ENCODE peak calls at places on chromosomes 1 and 21, in four cellular contexts. G is A549, H is K562, L is endothelial cell of umbilical vein. I is an unnamed sample.
A peak's percentile ranks its signal among the peaks of the same experiment; 100 is the strongest.

GRCh38 chr21:44298301-44298700 is 1.6 kb upstream of the PFKL start:
- DNase-seq in G (no peak), H (peak; percentile 24), L (no peak), I (no peak)

GRCh38 chr1:163820190-163820589 is 498.4 kb downstream of the NUF2 start:
- DNase-seq in G (no peak), H (no peak), L (no peak), I (no peak)

GRCh38 chr1:91783423-91784162 is 102.4 kb downstream of the TGFBR3 start:
- DNase-seq in G (no peak), H (no peak), L (peak; percentile 87), I (no peak)

GRCh38 chr1:216805233-216805632 is 82.0 kb upstream of the ESRRG start:
- DNase-seq in G (no peak), H (no peak), L (no peak), I (no peak)

GRCh38 chr1:17802164-17802563 is 47.0 kb downstream of the ACTL8 start:
- DNase-seq in G (no peak), H (no peak), L (no peak), I (no peak)

GRCh38 chr1:87973901-87974300 is 645.2 kb downstream of the LMO4 start:
- DNase-seq in G (no peak), H (no peak), L (no peak), I (no peak)

GRCh38 chr1:96927125-96927524 is 205.5 kb downstream of the PTBP2 start:
- DNase-seq in G (no peak), H (no peak), L (no peak), I (no peak)

GRCh38 chr1:164707868-164708331 is 148.9 kb downstream of the PBX1 start:
- DNase-seq in G (peak; percentile 8), H (peak; percentile 16), L (peak; percentile 16), I (no peak)

GRCh38 chr1:153763365-153764225 is 11.6 kb upstream of the SLC27A3 start:
- DNase-seq in G (no peak), H (no peak), L (peak; percentile 87), I (no peak)

GRCh38 chr1:206608108-206608698 is 4.1 kb downstream of the EIF2D start:
- DNase-seq in G (peak; percentile 53), H (peak; percentile 68), L (peak; percentile 36), I (peak; percentile 62)

GRCh38 chr1:229383188-229383587 is 40.3 kb upstream of the CCSAP start:
- DNase-seq in G (no peak), H (no peak), L (no peak), I (no peak)

GRCh38 chr1:214451591-214451990 is 99.8 kb downstream of the PTPN14 start:
- DNase-seq in G (no peak), H (no peak), L (no peak), I (no peak)

GRCh38 chr1:97145321-97145956 is 423.9 kb downstream of the PTBP2 start:
- DNase-seq in G (no peak), H (no peak), L (peak; percentile 88), I (no peak)

GRCh38 chr1:15090373-15090772 is 63.2 kb upstream of the TMEM51 start:
- DNase-seq in G (no peak), H (no peak), L (peak; percentile 57), I (no peak)

GRCh38 chr1:92755541-92756351 is 29.2 kb downstream of the EVI5 start:
- DNase-seq in G (no peak), H (no peak), L (no peak), I (no peak)

GRCh38 chr1:98210563-98210962 is 289.7 kb upstream of the DPYD start:
- DNase-seq in G (no peak), H (no peak), L (no peak), I (no peak)

GRCh38 chr1:96487404-96487803 is 234.2 kb upstream of the PTBP2 start:
- DNase-seq in G (no peak), H (no peak), L (peak; percentile 65), I (peak; percentile 23)

GRCh38 chr1:156590326-156591180 is 1.0 kb upstream of the NAXE start:
- DNase-seq in G (no peak), H (no peak), L (no peak), I (no peak)

GRCh38 chr1:156591181-156591431 is 470 bp upstream of the NAXE start:
- DNase-seq in G (no peak), H (no peak), L (no peak), I (no peak)

GRCh38 chr1:156592158-156592909 is 758 bp downstream of the NAXE start:
- DNase-seq in G (no peak), H (peak; percentile 41), L (peak; percentile 7), I (no peak)

GRCh38 chr1:156592910-156593732 is 1.5 kb downstream of the NAXE start:
- DNase-seq in G (no peak), H (no peak), L (peak; percentile 86), I (no peak)

DNA sequence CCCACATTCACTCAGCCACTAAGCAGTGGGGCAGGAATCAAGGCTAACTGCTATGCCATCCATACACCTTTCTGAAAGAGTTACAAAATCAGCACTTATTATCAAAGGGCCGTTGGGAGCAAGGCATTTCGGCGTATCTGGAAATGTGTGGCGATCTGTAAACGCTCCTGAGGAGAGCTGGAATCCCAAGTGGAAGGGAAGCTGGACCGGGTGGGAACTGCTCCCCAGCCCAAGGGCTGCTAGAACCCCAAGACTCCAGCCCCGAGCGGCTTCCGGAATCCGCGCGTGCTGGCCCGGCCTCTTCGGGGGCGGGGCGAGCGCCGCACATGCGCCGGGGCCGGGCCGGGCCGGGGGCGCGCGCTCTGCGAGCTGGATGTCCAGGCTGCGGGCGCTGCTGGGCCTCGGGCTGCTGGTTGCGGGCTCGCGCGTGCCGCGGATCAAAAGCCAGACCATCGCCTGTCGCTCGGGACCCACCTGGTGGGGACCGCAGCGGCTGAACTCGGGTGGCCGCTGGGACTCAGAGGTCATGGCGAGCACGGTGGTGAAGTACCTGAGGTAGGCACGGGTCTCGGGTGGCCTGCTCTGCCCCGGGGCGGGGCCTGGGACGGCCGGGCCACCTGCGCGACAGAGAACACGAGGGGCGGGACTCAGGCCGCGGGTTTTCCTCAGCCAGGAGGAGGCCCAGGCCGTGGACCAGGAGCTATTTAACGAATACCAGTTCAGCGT is at the start of gene NAXE:
- DNase-seq in G (peak; percentile 79), H (peak; percentile 88), L (peak; percentile 67), I (peak; percentile 80)
- TF ChIP-seq POLR2A in G (peak; percentile 91), H (peak; percentile 90), L (peak; percentile 93), I (peak; percentile 94)

DNA sequence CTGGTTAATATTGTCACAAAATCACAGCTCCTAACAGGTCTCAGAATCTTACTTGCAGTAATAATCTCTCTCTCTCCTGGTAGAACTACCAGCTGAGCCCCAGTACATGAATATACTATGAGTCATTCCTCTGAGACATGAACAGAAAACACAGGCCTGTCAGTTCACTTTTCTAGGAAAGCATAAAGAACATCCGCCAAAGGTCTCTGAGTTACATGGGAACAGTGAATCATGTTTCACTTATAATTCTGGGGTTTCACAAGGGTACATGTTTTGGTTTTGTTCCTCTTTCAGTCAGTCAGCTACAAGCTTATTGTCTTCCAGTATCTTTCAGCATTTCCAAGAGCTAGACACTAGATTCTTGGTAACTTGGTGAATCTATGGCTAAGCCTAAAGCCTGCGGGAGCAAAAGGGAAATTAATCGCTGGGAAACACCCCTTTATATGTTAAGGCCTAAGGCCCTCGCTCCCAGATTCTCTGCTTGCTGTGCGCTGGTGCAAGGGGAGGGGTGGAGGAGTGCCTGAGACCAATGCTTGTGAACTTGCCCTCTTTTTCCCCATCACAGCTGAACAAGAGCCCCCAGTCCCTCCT is 31.7 kb downstream of the IFNGR2 start:
- DNase-seq in G (peak; percentile 30), H (peak; percentile 54), L (peak; percentile 92), I (peak; percentile 63)
- H3K4me3 ChIP-seq in G (no peak overlapping the region), H (no peak overlapping the region), L (no peak overlapping the region), I (no peak overlapping the region)

DNA sequence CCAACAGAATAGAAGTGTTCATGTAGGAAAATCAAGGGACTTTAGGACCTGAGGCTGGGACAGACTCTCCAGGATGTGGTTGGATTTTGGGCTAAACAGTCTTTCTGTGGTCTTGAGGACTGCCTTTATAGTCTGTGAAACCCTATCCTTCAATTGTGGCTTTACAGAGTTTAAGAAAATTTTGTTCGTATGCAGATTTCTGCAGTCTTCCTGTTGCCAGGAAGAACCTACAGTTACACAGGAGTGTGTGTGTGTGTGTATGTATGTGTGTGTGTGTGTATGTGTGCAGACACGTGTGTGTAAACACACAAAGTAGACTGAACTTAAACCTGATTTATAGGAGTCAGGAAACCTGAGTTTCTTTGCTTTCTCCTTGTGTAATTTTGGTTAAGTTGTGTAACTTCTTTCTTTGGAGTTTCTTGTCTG is 22.8 kb downstream of the NEK7 start:
- DNase-seq in G (no peak), H (no peak), L (no peak), I (peak; percentile 75)
- TF ChIP-seq MYC in G (no peak), H (no peak), L (no peak), I (no peak)

GRCh38 chr1:201493757-201494617 is 12.9 kb downstream of the CSRP1 start:
- DNase-seq in G (no peak), H (no peak), L (peak; percentile 86), I (no peak)
- TF ChIP-seq POLR2A in G (no peak), H (no peak), L (peak; percentile 6), I (no peak)

GRCh38 chr1:150558328-150558727 is 9.1 kb downstream of the ADAMTSL4 start:
- DNase-seq in G (no peak), H (no peak), L (no peak), I (no peak)
- H3K4me3 ChIP-seq in G (no peak overlapping the region), H (no peak overlapping the region), L (peak overlapping the region; percentile 43), I (no peak overlapping the region)